ENCODE peak calls at places on chromosomes 7 and 10, in five cellular contexts. One of them, this sample, is unnamed.

GRCh38 chr7:131381069-131381838 is 53.6 kb downstream of the MKLN1 start:
- DNase-seq in K562: no peak
- DNase-seq in HepG2: no peak
- DNase-seq in H1: no peak
- DNase-seq in GM12878: no peak
- DNase-seq in this sample: no peak

GRCh38 chr7:134684165-134684564 is 37.5 kb downstream of the BPGM start:
- DNase-seq in HepG2: no peak
- DNase-seq in GM12878: no peak
- DNase-seq in K562: no peak
- DNase-seq in H1: no peak
- DNase-seq in this sample: no peak

GRCh38 chr7:137636376-137636775 is 210.4 kb downstream of the DGKI start:
- DNase-seq in HepG2: no peak
- DNase-seq in H1: no peak
- DNase-seq in K562: no peak
- DNase-seq in GM12878: no peak
- DNase-seq in this sample: no peak

GRCh38 chr7:90593205-90593604 is 2.9 kb upstream of the CDK14 start:
- DNase-seq in GM12878: no peak
- DNase-seq in H1: no peak
- DNase-seq in K562: no peak
- DNase-seq in HepG2: no peak
- DNase-seq in this sample: no peak

GRCh38 chr10:114624941-114625780 is 32.9 kb downstream of the ABLIM1 start:
- DNase-seq in HepG2: peak; percentile 22
- DNase-seq in H1: no peak
- DNase-seq in K562: no peak
- DNase-seq in GM12878: no peak
- DNase-seq in this sample: peak; percentile 44

GRCh38 chr10:36147529-36147928 is 505.4 kb upstream of the FZD8 start:
- DNase-seq in GM12878: no peak
- DNase-seq in K562: no peak
- DNase-seq in H1: no peak
- DNase-seq in HepG2: no peak
- DNase-seq in this sample: no peak

GRCh38 chr7:98754041-98754479 is 115.8 kb downstream of the TMEM130 start:
- DNase-seq in HepG2: no peak
- DNase-seq in H1: peak; percentile 54
- DNase-seq in K562: peak; percentile 22
- DNase-seq in GM12878: no peak
- DNase-seq in this sample: peak; percentile 35

GRCh38 chr7:141076377-141076776 is 2.5 kb downstream of the TMEM178B start:
- DNase-seq in HepG2: no peak
- DNase-seq in GM12878: no peak
- DNase-seq in H1: no peak
- DNase-seq in K562: no peak
- DNase-seq in this sample: no peak

GRCh38 chr7:18191329-18191728 is 163.7 kb upstream of the PRPS1L1 start:
- DNase-seq in H1: no peak
- DNase-seq in HepG2: no peak
- DNase-seq in K562: no peak
- DNase-seq in GM12878: no peak
- DNase-seq in this sample: no peak

GRCh38 chr7:39464350-39465054 is 101.7 kb upstream of the YAE1 start:
- DNase-seq in GM12878: no peak
- DNase-seq in HepG2: no peak
- DNase-seq in H1: no peak
- DNase-seq in K562: no peak
- DNase-seq in this sample: no peak

GRCh38 chr10:1595242-1595600 is 142.1 kb downstream of the ADARB2 start:
- DNase-seq in HepG2: no peak
- DNase-seq in H1: no peak
- DNase-seq in K562: no peak
- DNase-seq in GM12878: no peak
- DNase-seq in this sample: no peak

GRCh38 chr7:140214075-140214684 is 37.4 kb upstream of the KDM7A start:
- DNase-seq in H1: no peak
- DNase-seq in GM12878: peak; percentile 43
- DNase-seq in K562: no peak
- DNase-seq in HepG2: peak; percentile 42
- DNase-seq in this sample: no peak

GRCh38 chr10:95475003-95475383 is 86.2 kb downstream of the SORBS1 start:
- DNase-seq in GM12878: no peak
- DNase-seq in K562: no peak
- DNase-seq in H1: no peak
- DNase-seq in HepG2: no peak
- DNase-seq in this sample: no peak

GRCh38 chr7:160958-161725 is 31.2 kb upstream of the FAM20C start:
- DNase-seq in H1: no peak
- DNase-seq in GM12878: no peak
- DNase-seq in HepG2: no peak
- DNase-seq in K562: no peak
- DNase-seq in this sample: no peak

GRCh38 chr10:128150551-128150950 is 24.3 kb upstream of the MKI67 start:
- DNase-seq in GM12878: no peak
- DNase-seq in K562: no peak
- DNase-seq in HepG2: no peak
- DNase-seq in H1: no peak
- DNase-seq in this sample: no peak

GRCh38 chr7:77550586-77550985 is 13.5 kb downstream of the PTPN12 start:
- DNase-seq in GM12878: no peak
- DNase-seq in K562: no peak
- DNase-seq in H1: no peak
- DNase-seq in HepG2: no peak
- DNase-seq in this sample: no peak

GRCh38 chr7:16967174-16967868 is 85.5 kb upstream of the AGR3 start:
- DNase-seq in HepG2: no peak
- DNase-seq in H1: no peak
- DNase-seq in K562: no peak
- DNase-seq in GM12878: no peak
- DNase-seq in this sample: no peak

GRCh38 chr7:120691915-120692314 is 166.0 kb downstream of the TSPAN12 start:
- DNase-seq in HepG2: no peak
- DNase-seq in H1: no peak
- DNase-seq in K562: no peak
- DNase-seq in GM12878: no peak
- DNase-seq in this sample: no peak

GRCh38 chr7:74182453-74183090 is 8.4 kb downstream of the EIF4H start:
- DNase-seq in H1: no peak
- DNase-seq in K562: no peak
- DNase-seq in HepG2: no peak
- DNase-seq in GM12878: no peak
- DNase-seq in this sample: no peak

GRCh38 chr7:74312418-74313021 is 23.3 kb downstream of the CLIP2 start:
- DNase-seq in HepG2: no peak
- DNase-seq in H1: no peak
- DNase-seq in K562: no peak
- DNase-seq in GM12878: no peak
- DNase-seq in this sample: peak; percentile 60

GRCh38 chr7:105691692-105692564 is 110.6 kb upstream of the EFCAB10 start:
- DNase-seq in GM12878: no peak
- DNase-seq in H1: no peak
- DNase-seq in K562: no peak
- DNase-seq in HepG2: no peak
- DNase-seq in this sample: no peak

GRCh38 chr10:33134011-33134751 is 176.2 kb upstream of the ITGB1 start:
- DNase-seq in K562: no peak
- DNase-seq in H1: no peak
- DNase-seq in HepG2: peak; percentile 42
- DNase-seq in GM12878: peak; percentile 57
- DNase-seq in this sample: peak; percentile 99

GRCh38 chr7:76202666-76203030 is 952 bp downstream of the SRRM3 start:
- DNase-seq in GM12878: no peak
- DNase-seq in H1: no peak
- DNase-seq in K562: no peak
- DNase-seq in HepG2: no peak
- DNase-seq in this sample: no peak

GRCh38 chr7:76201732-76202665 is at the start of gene SRRM3:
- DNase-seq in HepG2: peak; percentile 63
- DNase-seq in GM12878: no peak
- DNase-seq in H1: peak; percentile 98
- DNase-seq in K562: peak; percentile 91
- DNase-seq in this sample: peak; percentile 40

GRCh38 chr7:76196786-76197185 is 4.9 kb upstream of the SRRM3 start:
- DNase-seq in H1: no peak
- DNase-seq in GM12878: no peak
- DNase-seq in K562: no peak
- DNase-seq in HepG2: no peak
- DNase-seq in this sample: no peak

GRCh38 chr7:76193881-76194280 is 7.8 kb upstream of the SRRM3 start:
- DNase-seq in HepG2: no peak
- DNase-seq in H1: no peak
- DNase-seq in K562: no peak
- DNase-seq in GM12878: no peak
- DNase-seq in this sample: no peak

DNA sequence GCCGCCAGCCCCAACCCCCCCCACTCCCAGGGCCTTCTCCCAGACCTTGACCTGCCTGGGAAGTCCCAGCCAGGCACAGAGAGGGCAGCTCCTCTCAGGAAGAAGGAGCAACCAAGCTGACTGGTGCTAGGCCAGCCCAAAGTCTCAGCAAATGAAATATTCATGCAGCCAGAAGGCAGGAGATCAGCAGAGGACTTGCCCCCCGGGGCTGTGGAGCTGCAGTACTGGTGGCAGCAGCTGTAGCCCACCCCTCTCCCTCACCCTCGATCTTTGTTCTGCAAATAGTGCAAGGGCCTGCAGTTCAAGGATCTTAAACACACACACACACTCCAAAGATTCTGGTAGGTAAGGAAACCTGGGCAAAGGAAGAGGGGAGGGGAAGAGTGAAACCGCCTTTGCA is 3.5 kb upstream of the SRRM3 start:
- DNase-seq in GM12878: no peak
- DNase-seq in H1: no peak
- DNase-seq in HepG2: no peak
- DNase-seq in K562: no peak
- DNase-seq in this sample: no peak
- H3K27me3 ChIP-seq in GM12878: no peaks in the 10 kb centered on the region
- H3K27me3 ChIP-seq in H1: no peaks in the 10 kb centered on the region
- H3K27me3 ChIP-seq in HepG2: no peaks in the 10 kb centered on the region
- H3K27me3 ChIP-seq in K562: peaks cover 52% of the 10 kb centered on the region
- H3K27me3 ChIP-seq in this sample: no peaks in the 10 kb centered on the region

GRCh38 chr10:43863270-43863669 is 214.6 kb upstream of the ZNF32 start:
- DNase-seq in H1: peak; percentile 30
- DNase-seq in HepG2: no peak
- DNase-seq in K562: no peak
- DNase-seq in GM12878: no peak
- DNase-seq in this sample: no peak

GRCh38 chr10:43863859-43864591 is 215.3 kb upstream of the ZNF32 start:
- DNase-seq in HepG2: peak; percentile 96
- DNase-seq in K562: no peak
- DNase-seq in H1: peak; percentile 11
- DNase-seq in GM12878: no peak
- DNase-seq in this sample: no peak

GRCh38 chr10:43862756-43863155 is 214.1 kb upstream of the ZNF32 start:
- DNase-seq in K562: no peak
- DNase-seq in HepG2: no peak
- DNase-seq in GM12878: no peak
- DNase-seq in H1: peak; percentile 11
- DNase-seq in this sample: no peak

GRCh38 chr10:43864622-43865021 is 215.9 kb upstream of the ZNF32 start:
- DNase-seq in H1: peak; percentile 11
- DNase-seq in GM12878: no peak
- DNase-seq in K562: no peak
- DNase-seq in HepG2: no peak
- DNase-seq in this sample: no peak

DNA sequence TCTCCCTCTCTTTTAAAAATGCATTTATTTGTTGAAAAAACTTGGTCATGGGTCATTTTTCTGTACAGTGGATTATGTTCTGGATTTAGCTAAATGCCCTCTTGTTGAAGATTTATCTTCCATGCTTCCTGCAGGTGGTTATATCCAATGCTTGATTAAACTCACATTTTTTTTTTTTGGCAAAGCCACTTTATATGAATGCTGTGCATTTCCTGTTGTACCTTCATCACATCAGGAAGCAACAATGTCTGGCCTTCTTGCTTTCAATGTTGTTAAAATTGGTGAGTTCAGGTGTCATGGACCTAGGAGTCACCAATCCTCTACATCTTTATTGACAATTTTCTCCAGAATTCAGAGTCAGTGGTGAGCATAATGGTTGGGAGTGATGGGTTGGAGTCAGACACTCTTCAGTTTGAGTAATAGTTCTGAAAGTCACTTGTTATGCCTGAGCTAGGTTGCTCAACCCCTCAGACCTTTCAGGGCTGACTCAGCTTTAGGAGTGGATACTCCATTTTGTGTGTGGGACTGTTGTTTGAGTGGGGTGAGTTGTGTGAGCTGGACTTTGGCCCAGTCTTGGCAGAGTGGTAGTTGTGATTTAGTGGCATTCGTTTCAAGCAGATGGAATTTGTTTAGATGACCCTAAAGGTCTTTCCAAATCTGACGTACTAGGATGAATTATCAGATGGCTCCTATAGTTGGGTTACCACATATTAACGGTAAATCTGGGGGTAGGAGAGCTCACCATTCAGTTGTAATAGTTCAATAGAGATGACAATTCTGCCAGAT is 213.5 kb upstream of the ZNF32 start:
- DNase-seq in HepG2: peak; percentile 31
- DNase-seq in K562: no peak
- DNase-seq in H1: peak; percentile 2
- DNase-seq in GM12878: no peak
- DNase-seq in this sample: no peak
- TF ChIP-seq JUND in HepG2: no peak
- TF ChIP-seq JUND in K562: no peak
- TF ChIP-seq JUND in H1: no peak
- TF ChIP-seq JUND in GM12878: no peak
- TF ChIP-seq JUND in this sample: no peak

DNA sequence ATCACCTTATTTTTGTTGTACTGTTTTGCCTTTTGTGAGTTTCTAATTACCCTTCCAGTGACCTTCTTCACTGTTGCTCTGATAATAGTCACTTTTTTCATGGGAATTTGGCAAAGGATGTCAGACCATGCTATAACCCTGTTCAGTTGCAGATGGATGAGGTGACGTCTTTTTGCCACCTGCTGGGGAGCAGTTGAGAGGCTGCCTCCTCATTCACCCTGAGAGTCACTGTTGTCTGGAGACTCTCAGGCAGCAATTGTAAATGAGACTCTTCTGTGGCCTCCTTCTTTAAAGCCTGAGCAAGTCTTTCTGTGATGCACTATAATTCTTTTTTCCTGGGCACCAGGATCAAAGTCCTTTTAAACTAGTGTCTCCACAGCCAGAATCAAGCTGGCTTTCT is 345.1 kb downstream of the ARL4A start:
- DNase-seq in GM12878: no peak
- DNase-seq in H1: no peak
- DNase-seq in K562: peak; percentile 31
- DNase-seq in HepG2: no peak
- DNase-seq in this sample: no peak
- TF ChIP-seq ZNF274 in GM12878: no peak
- TF ChIP-seq ZNF274 in H1: no peak
- TF ChIP-seq ZNF274 in K562: no peak
- TF ChIP-seq ZNF274 in HepG2: no peak
- TF ChIP-seq ZNF274 in this sample: no peak

GRCh38 chr10:131314799-131315198 is 3.3 kb upstream of the TCERG1L start:
- DNase-seq in GM12878: no peak
- DNase-seq in H1: no peak
- DNase-seq in HepG2: no peak
- DNase-seq in K562: no peak
- DNase-seq in this sample: no peak
- H3K27me3 ChIP-seq in GM12878: peaks cover 5% of the 10 kb centered on the region
- H3K27me3 ChIP-seq in H1: peaks cover 7% of the 10 kb centered on the region
- H3K27me3 ChIP-seq in HepG2: peaks cover 21% of the 10 kb centered on the region
- H3K27me3 ChIP-seq in K562: no peaks in the 10 kb centered on the region
- H3K27me3 ChIP-seq in this sample: no peaks in the 10 kb centered on the region

This sample was measured in HCT116.